ENCODE peak calls at places on chromosomes 12 and 14, in ten cellular contexts. One of them, this sample, is unnamed.

GRCh38 chr12:69007858-69008314 is 74.9 kb upstream of the CPM start:
- ATAC-seq in activated naive CD8-positive, alpha-beta T cell treated with anti-CD3 and anti-CD28 coated beads, Interleukin-2, amount 50 U/mL, for 24 hours: no peak
- ATAC-seq in PC-3: peak; percentile 54
- ATAC-seq in sciatic nerve: no peak
- ATAC-seq in naive thymus-derived CD8-positive, alpha-beta T cell: no peak
- ATAC-seq in left ventricle myocardium superior: no peak
- ATAC-seq in Panc1: no peak
- ATAC-seq in activated CD8-positive, alpha-beta T cell treated with anti-CD3 and anti-CD28 coated beads, Interleukin-2, amount 10 ng/mL, durations not matched to agents 7 days and 5 days: no peak
- ATAC-seq in natural killer cell: no peak
- ATAC-seq in aorta: no peak
- ATAC-seq in this sample: peak; percentile 46

GRCh38 chr12:9948606-9949286 is 16.6 kb upstream of the CLEC2A start:
- ATAC-seq in activated naive CD8-positive, alpha-beta T cell treated with anti-CD3 and anti-CD28 coated beads, Interleukin-2, amount 50 U/mL, for 24 hours: peak; percentile 82
- ATAC-seq in PC-3: no peak
- ATAC-seq in sciatic nerve: peak; percentile 30
- ATAC-seq in naive thymus-derived CD8-positive, alpha-beta T cell: peak; percentile 44
- ATAC-seq in left ventricle myocardium superior: no peak
- ATAC-seq in Panc1: no peak
- ATAC-seq in activated CD8-positive, alpha-beta T cell treated with anti-CD3 and anti-CD28 coated beads, Interleukin-2, amount 10 ng/mL, durations not matched to agents 7 days and 5 days: peak; percentile 81
- ATAC-seq in natural killer cell: peak; percentile 85
- ATAC-seq in aorta: no peak
- ATAC-seq in this sample: no peak

GRCh38 chr14:100802179-100802578 is 23.7 kb upstream of the MEG3 start:
- ATAC-seq in activated naive CD8-positive, alpha-beta T cell treated with anti-CD3 and anti-CD28 coated beads, Interleukin-2, amount 50 U/mL, for 24 hours: no peak
- ATAC-seq in PC-3: no peak
- ATAC-seq in sciatic nerve: no peak
- ATAC-seq in naive thymus-derived CD8-positive, alpha-beta T cell: no peak
- ATAC-seq in left ventricle myocardium superior: no peak
- ATAC-seq in Panc1: no peak
- ATAC-seq in activated CD8-positive, alpha-beta T cell treated with anti-CD3 and anti-CD28 coated beads, Interleukin-2, amount 10 ng/mL, durations not matched to agents 7 days and 5 days: no peak
- ATAC-seq in natural killer cell: no peak
- ATAC-seq in aorta: no peak
- ATAC-seq in this sample: no peak

GRCh38 chr14:30553311-30553989 is 5.5 kb upstream of the G2E3 start:
- ATAC-seq in activated naive CD8-positive, alpha-beta T cell treated with anti-CD3 and anti-CD28 coated beads, Interleukin-2, amount 50 U/mL, for 24 hours: peak; percentile 76
- ATAC-seq in PC-3: peak; percentile 53
- ATAC-seq in sciatic nerve: no peak
- ATAC-seq in naive thymus-derived CD8-positive, alpha-beta T cell: no peak
- ATAC-seq in left ventricle myocardium superior: no peak
- ATAC-seq in Panc1: no peak
- ATAC-seq in activated CD8-positive, alpha-beta T cell treated with anti-CD3 and anti-CD28 coated beads, Interleukin-2, amount 10 ng/mL, durations not matched to agents 7 days and 5 days: no peak
- ATAC-seq in natural killer cell: no peak
- ATAC-seq in aorta: no peak
- ATAC-seq in this sample: peak; percentile 88

GRCh38 chr12:31783996-31784645 is 55.3 kb upstream of the AMN1 start:
- ATAC-seq in activated naive CD8-positive, alpha-beta T cell treated with anti-CD3 and anti-CD28 coated beads, Interleukin-2, amount 50 U/mL, for 24 hours: no peak
- ATAC-seq in PC-3: no peak
- ATAC-seq in sciatic nerve: no peak
- ATAC-seq in naive thymus-derived CD8-positive, alpha-beta T cell: no peak
- ATAC-seq in left ventricle myocardium superior: no peak
- ATAC-seq in Panc1: no peak
- ATAC-seq in activated CD8-positive, alpha-beta T cell treated with anti-CD3 and anti-CD28 coated beads, Interleukin-2, amount 10 ng/mL, durations not matched to agents 7 days and 5 days: no peak
- ATAC-seq in natural killer cell: no peak
- ATAC-seq in aorta: no peak
- ATAC-seq in this sample: no peak

GRCh38 chr12:104570174-104570907 is 113.6 kb downstream of the CHST11 start:
- ATAC-seq in activated naive CD8-positive, alpha-beta T cell treated with anti-CD3 and anti-CD28 coated beads, Interleukin-2, amount 50 U/mL, for 24 hours: no peak
- ATAC-seq in PC-3: no peak
- ATAC-seq in sciatic nerve: peak; percentile 20
- ATAC-seq in naive thymus-derived CD8-positive, alpha-beta T cell: peak; percentile 4
- ATAC-seq in left ventricle myocardium superior: no peak
- ATAC-seq in Panc1: no peak
- ATAC-seq in activated CD8-positive, alpha-beta T cell treated with anti-CD3 and anti-CD28 coated beads, Interleukin-2, amount 10 ng/mL, durations not matched to agents 7 days and 5 days: peak; percentile 27
- ATAC-seq in natural killer cell: peak; percentile 10
- ATAC-seq in aorta: no peak
- ATAC-seq in this sample: no peak

GRCh38 chr12:112847708-112848337 is 56.3 kb downstream of the RPH3A start:
- ATAC-seq in activated naive CD8-positive, alpha-beta T cell treated with anti-CD3 and anti-CD28 coated beads, Interleukin-2, amount 50 U/mL, for 24 hours: no peak
- ATAC-seq in PC-3: no peak
- ATAC-seq in sciatic nerve: no peak
- ATAC-seq in naive thymus-derived CD8-positive, alpha-beta T cell: no peak
- ATAC-seq in left ventricle myocardium superior: no peak
- ATAC-seq in Panc1: no peak
- ATAC-seq in activated CD8-positive, alpha-beta T cell treated with anti-CD3 and anti-CD28 coated beads, Interleukin-2, amount 10 ng/mL, durations not matched to agents 7 days and 5 days: no peak
- ATAC-seq in natural killer cell: no peak
- ATAC-seq in aorta: no peak
- ATAC-seq in this sample: no peak

GRCh38 chr14:24630872-24631477 is 3.0 kb downstream of the GZMB start:
- ATAC-seq in activated naive CD8-positive, alpha-beta T cell treated with anti-CD3 and anti-CD28 coated beads, Interleukin-2, amount 50 U/mL, for 24 hours: peak; percentile 2
- ATAC-seq in PC-3: no peak
- ATAC-seq in sciatic nerve: no peak
- ATAC-seq in naive thymus-derived CD8-positive, alpha-beta T cell: no peak
- ATAC-seq in left ventricle myocardium superior: no peak
- ATAC-seq in Panc1: no peak
- ATAC-seq in activated CD8-positive, alpha-beta T cell treated with anti-CD3 and anti-CD28 coated beads, Interleukin-2, amount 10 ng/mL, durations not matched to agents 7 days and 5 days: no peak
- ATAC-seq in natural killer cell: no peak
- ATAC-seq in aorta: no peak
- ATAC-seq in this sample: peak; percentile 55

GRCh38 chr14:24984846-24985589 is 64.9 kb downstream of the STXBP6 start:
- ATAC-seq in activated naive CD8-positive, alpha-beta T cell treated with anti-CD3 and anti-CD28 coated beads, Interleukin-2, amount 50 U/mL, for 24 hours: no peak
- ATAC-seq in PC-3: no peak
- ATAC-seq in sciatic nerve: no peak
- ATAC-seq in naive thymus-derived CD8-positive, alpha-beta T cell: no peak
- ATAC-seq in left ventricle myocardium superior: peak; percentile 25
- ATAC-seq in Panc1: no peak
- ATAC-seq in activated CD8-positive, alpha-beta T cell treated with anti-CD3 and anti-CD28 coated beads, Interleukin-2, amount 10 ng/mL, durations not matched to agents 7 days and 5 days: no peak
- ATAC-seq in natural killer cell: no peak
- ATAC-seq in aorta: no peak
- ATAC-seq in this sample: no peak

This sample was measured in esophagus mucosa.